ENCODE peak calls at places on chromosome 9, in six cellular contexts. X is breast epithelium; S is NCI-H1930; R is adipocyte; L is ovary; I is stimulated activated CD4-positive, alpha-beta T cell treated with anti-CD3 and anti-CD28 coated beads, Interleukin-15, amount 100 ng/mL, for 1 hour. Z is an unnamed sample.

GRCh38 chr9:127921592-127922120 is 4.8 kb upstream of the ST6GALNAC4 start:
- DNase-seq in I (peak), R (peak), L (peak), S (no peak), X (no peak), Z (peak)

GRCh38 chr9:109383356-109383755 is 62.5 kb upstream of the EPB41L4B start:
- DNase-seq in X (no peak), R (no peak), S (no peak), I (no peak), L (no peak), Z (peak)

GRCh38 chr9:8297047-8297446 is 497.5 kb upstream of the DMAC1 start:
- DNase-seq in I (no peak), S (no peak), L (no peak), R (no peak), X (no peak), Z (no peak)

GRCh38 chr9:134066546-134066922 is 1.3 kb downstream of the BRD3 start:
- DNase-seq in L (no peak), R (peak), X (no peak), I (no peak), S (no peak), Z (no peak)

GRCh38 chr9:87862536-87863268 is 20.0 kb upstream of the SPATA31E1 start:
- DNase-seq in R (peak), L (no peak), I (no peak), S (no peak), X (no peak), Z (no peak)

GRCh38 chr9:99266136-99267023 is 44.3 kb downstream of the SEC61B start:
- DNase-seq in X (no peak), R (peak), L (peak), I (no peak), S (peak), Z (peak)

GRCh38 chr9:121779381-121780117 is 128.1 kb downstream of the DAB2IP start:
- DNase-seq in X (no peak), R (no peak), S (no peak), I (no peak), L (peak), Z (peak)

GRCh38 chr9:87885484-87886189 is 3.0 kb downstream of the SPATA31E1 start:
- DNase-seq in X (no peak), L (no peak), R (no peak), S (no peak), I (no peak), Z (no peak)

GRCh38 chr9:128275198-128276007 is at the start of gene GOLGA2:
- DNase-seq in L (no peak), I (no peak), S (no peak), X (peak), R (peak), Z (peak)

GRCh38 chr9:11064853-11065252 is 452.1 kb upstream of the PTPRD start:
- DNase-seq in L (no peak), I (no peak), R (no peak), S (no peak), X (no peak), Z (no peak)

GRCh38 chr9:4442806-4443205 is 47.5 kb upstream of the SLC1A1 start:
- DNase-seq in I (no peak), L (no peak), R (no peak), X (no peak), S (no peak), Z (no peak)

GRCh38 chr9:98929866-98930265 is 13.8 kb upstream of the COL15A1 start:
- DNase-seq in X (no peak), R (peak), S (no peak), I (no peak), L (peak), Z (no peak)

GRCh38 chr9:74770508-74771261 is 117.0 kb downstream of the TRPM6 start:
- DNase-seq in R (no peak), L (no peak), X (no peak), S (no peak), I (no peak), Z (no peak)

GRCh38 chr9:124489222-124489621 is 18.0 kb downstream of the NR5A1 start:
- DNase-seq in I (no peak), L (no peak), X (no peak), S (no peak), R (no peak), Z (no peak)

GRCh38 chr9:31347082-31347617 is 1037.3 kb upstream of the ACO1 start:
- DNase-seq in L (no peak), X (no peak), I (no peak), S (no peak), R (peak), Z (no peak)

GRCh38 chr9:124267271-124267807 is 9.6 kb downstream of the NEK6 start:
- DNase-seq in R (peak), X (peak), I (no peak), S (no peak), L (no peak), Z (no peak)

Z was measured in G401.